ENCODE peak calls at places on chromosome X, in four cellular contexts. K, D, P and Q are unnamed samples.

GRCh38 chrX:109393859-109394258 is 88.0 kb downstream of the GUCY2F start:
- DNase-seq in K (peak), D (no peak), P (no peak), Q (no peak)

GRCh38 chrX:50747471-50747900 is 66.5 kb downstream of the SHROOM4 start:
- DNase-seq in K (peak), D (no peak), P (peak), Q (peak)

GRCh38 chrX:136731207-136731782 is 49.4 kb downstream of the ARHGEF6 start:
- DNase-seq in K (no peak), D (no peak), P (peak), Q (no peak)

GRCh38 chrX:153063315-153063714 is 7.0 kb downstream of the PNMA3 start:
- DNase-seq in K (no peak), D (no peak), P (peak), Q (no peak)

GRCh38 chrX:75649829-75650228 is 127.0 kb upstream of the ZDHHC15 start:
- DNase-seq in K (no peak), D (no peak), P (no peak), Q (no peak)

GRCh38 chrX:138191998-138192397 is 519.5 kb downstream of the FGF13 start:
- DNase-seq in K (peak), D (no peak), P (peak), Q (peak)

GRCh38 chrX:74613350-74614192 is 853 bp downstream of the RLIM start:
- DNase-seq in K (no peak), D (no peak), P (peak), Q (peak)

GRCh38 chrX:119655125-119655524 is 37.8 kb downstream of the SEPTIN6 start:
- DNase-seq in K (no peak), D (peak), P (peak), Q (no peak)

GRCh38 chrX:111328858-111329257 is 58.6 kb upstream of the CAPN6 start:
- DNase-seq in K (no peak), D (no peak), P (no peak), Q (no peak)

GRCh38 chrX:47556045-47556623 is 4.9 kb upstream of the ARAF start:
- DNase-seq in K (peak), D (peak), P (peak), Q (peak)

GRCh38 chrX:111349934-111350333 is 62.1 kb downstream of the DCX start:
- DNase-seq in K (no peak), D (no peak), P (no peak), Q (no peak)

GRCh38 chrX:153061732-153062131 is 5.5 kb downstream of the PNMA3 start:
- DNase-seq in K (no peak), D (no peak), P (peak), Q (no peak)

GRCh38 chrX:114774691-114775090 is 190.8 kb downstream of the HTR2C start:
- DNase-seq in K (peak), D (no peak), P (peak), Q (peak)

GRCh38 chrX:100673397-100673953 is 29.5 kb downstream of the SRPX2 start:
- DNase-seq in K (no peak), D (no peak), P (peak), Q (no peak)

GRCh38 chrX:41759817-41760216 is 35.8 kb downstream of the GPR82 start:
- DNase-seq in K (no peak), D (no peak), P (peak), Q (no peak)

GRCh38 chrX:44143061-44143602 is 169.9 kb upstream of the NDP start:
- DNase-seq in K (no peak), D (no peak), P (no peak), Q (no peak)

GRCh38 chrX:79100791-79101484 is 43.5 kb upstream of the GPR174 start:
- DNase-seq in K (no peak), D (no peak), P (no peak), Q (no peak)

GRCh38 chrX:130975947-130976346 is 72.9 kb upstream of the ENOX2 start:
- DNase-seq in K (peak), D (peak), P (peak), Q (peak)

GRCh38 chrX:100643943-100644587 is at the start of gene SRPX2:
- DNase-seq in K (no peak), D (no peak), P (peak), Q (peak)

GRCh38 chrX:149074429-149074828 is 430.7 kb downstream of the IDS start:
- DNase-seq in K (no peak), D (no peak), P (peak), Q (no peak)

GRCh38 chrX:23784487-23785301 is 1.7 kb downstream of the SAT1 start:
- DNase-seq in K (no peak), D (no peak), P (peak), Q (no peak)

GRCh38 chrX:1448793-1449580 is 3.7 kb downstream of the ASMTL start:
- DNase-seq in K (no peak), D (no peak), P (no peak), Q (no peak)

GRCh38 chrX:122945328-122945727 is 238.8 kb upstream of the GRIA3 start:
- DNase-seq in K (no peak), D (no peak), P (no peak), Q (no peak)

GRCh38 chrX:92231391-92231790 is 452.2 kb downstream of the PCDH11X start:
- DNase-seq in K (no peak), D (no peak), P (no peak), Q (no peak)

GRCh38 chrX:2325076-2325784 is 175.5 kb downstream of the DHRSX start:
- DNase-seq in K (no peak), D (peak), P (peak), Q (no peak)

GRCh38 chrX:75076429-75076828 is 79.7 kb downstream of the ABCB7 start:
- DNase-seq in K (no peak), D (no peak), P (no peak), Q (no peak)

GRCh38 chrX:40012800-40013682 is 84.7 kb downstream of the BCOR start:
- DNase-seq in K (peak), D (no peak), P (peak), Q (peak)

GRCh38 chrX:101206471-101206870 is 13.1 kb upstream of the DRP2 start:
- DNase-seq in K (no peak), D (no peak), P (peak), Q (no peak)

GRCh38 chrX:5650904-5651303 is 577.8 kb downstream of the NLGN4X start:
- DNase-seq in K (no peak), D (no peak), P (no peak), Q (no peak)

GRCh38 chrX:119887721-119888425 is 7.8 kb upstream of the AKAP14 start:
- DNase-seq in K (peak), D (peak), P (peak), Q (peak)

GRCh38 chrX:69424910-69425309 is 79.2 kb upstream of the NALF2 start:
- DNase-seq in K (no peak), D (no peak), P (no peak), Q (no peak)

GRCh38 chrX:19342331-19342906 is 1.3 kb upstream of the PDHA1 start:
- DNase-seq in K (no peak), D (no peak), P (peak), Q (no peak)

GRCh38 chrX:480861-481417 is 94.2 kb upstream of the PPP2R3B start:
- DNase-seq in K (no peak), D (no peak), P (no peak), Q (no peak)

GRCh38 chrX:43176686-43177085 is 398.7 kb upstream of the PPP1R2C start:
- DNase-seq in K (no peak), D (no peak), P (no peak), Q (no peak)

GRCh38 chrX:41695464-41695863 is 6.7 kb downstream of the GPR34 start:
- DNase-seq in K (no peak), D (no peak), P (no peak), Q (no peak)

GRCh38 chrX:19513383-19513782 is 1.9 kb downstream of the MAP3K15 start:
- DNase-seq in K (peak), D (no peak), P (no peak), Q (no peak)

GRCh38 chrX:120823554-120823953 is 52.1 kb downstream of the CT47B1 start:
- DNase-seq in K (no peak), D (no peak), P (no peak), Q (no peak)

GRCh38 chrX:153463031-153463430 is 7.3 kb downstream of the HAUS7 start:
- DNase-seq in K (no peak), D (no peak), P (no peak), Q (no peak)

GRCh38 chrX:10173331-10173900 is 16.6 kb downstream of the CLCN4 start:
- DNase-seq in K (peak), D (no peak), P (peak), Q (peak)

GRCh38 chrX:15947648-15948317 is 93.2 kb upstream of the AP1S2 start:
- DNase-seq in K (peak), D (no peak), P (peak), Q (peak)

GRCh38 chrX:15946783-15947550 is 92.4 kb upstream of the AP1S2 start:
- DNase-seq in K (no peak), D (no peak), P (peak), Q (peak)

GRCh38 chrX:15952212-15952611 is 97.6 kb upstream of the AP1S2 start:
- DNase-seq in K (no peak), D (no peak), P (no peak), Q (no peak)

GRCh38 chrX:15943393-15943792 is 88.8 kb upstream of the AP1S2 start:
- DNase-seq in K (no peak), D (no peak), P (no peak), Q (no peak)

DNA sequence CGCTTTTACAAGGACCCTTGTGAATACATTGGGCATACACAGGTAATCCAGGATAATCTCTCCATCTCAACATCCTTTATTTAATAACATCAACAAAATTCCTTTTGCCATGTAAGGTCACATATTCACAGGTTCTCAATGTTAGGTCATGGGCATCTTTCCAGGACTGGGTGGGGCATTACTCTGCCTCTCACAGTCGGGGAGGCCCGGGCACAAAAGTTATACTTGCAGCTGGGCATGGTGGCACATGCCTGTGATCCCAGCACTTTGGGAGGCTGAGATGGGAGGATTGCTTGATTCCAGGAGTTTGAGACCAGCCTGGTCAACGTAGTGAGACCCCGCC is 93.7 kb upstream of the AP1S2 start:
- DNase-seq in K (no peak), D (no peak), P (no peak), Q (no peak)
- TF ChIP-seq CTCF in K (no peak), D (no peak), P (no peak), Q (no peak)

GRCh38 chrX:112734250-112734649 is 54.5 kb upstream of the LHFPL1 start:
- DNase-seq in K (no peak), D (no peak), P (peak), Q (no peak)

GRCh38 chrX:112735147-112735546 is 55.4 kb upstream of the LHFPL1 start:
- DNase-seq in K (no peak), D (no peak), P (no peak), Q (no peak)

GRCh38 chrX:112736310-112736709 is 56.6 kb upstream of the LHFPL1 start:
- DNase-seq in K (no peak), D (no peak), P (no peak), Q (no peak)

GRCh38 chrX:112731793-112732192 is 52.1 kb upstream of the LHFPL1 start:
- DNase-seq in K (no peak), D (no peak), P (peak), Q (no peak)
- TF ChIP-seq CTCF in K (no peak), D (no peak), P (no peak), Q (no peak)

GRCh38 chrX:31293409-31293808 is 221.6 kb upstream of the FTHL17 start:
- DNase-seq in K (no peak), D (no peak), P (no peak), Q (peak)
- TF ChIP-seq CTCF in K (no peak), D (no peak), P (no peak), Q (no peak)

DNA sequence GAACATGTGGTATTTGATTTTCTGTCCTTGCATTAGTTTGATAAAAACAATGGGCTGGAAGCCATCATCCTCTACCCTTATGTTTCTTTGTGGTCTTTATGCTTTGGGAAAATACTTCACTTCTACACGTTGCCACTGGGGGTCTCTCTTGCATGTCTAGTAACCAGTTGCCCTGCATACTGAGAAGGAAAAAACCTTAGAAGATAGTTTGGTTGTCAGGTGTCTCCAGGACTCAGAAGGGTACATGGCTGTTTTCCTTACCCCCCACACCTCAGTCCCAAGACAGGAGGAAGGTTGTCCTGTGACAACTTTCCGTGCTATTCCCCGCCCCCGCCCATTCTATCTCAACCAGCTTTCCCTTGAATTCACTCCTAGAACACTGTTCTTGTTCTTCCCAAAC is 62.1 kb upstream of the LANCL3 start:
- DNase-seq in K (no peak), D (no peak), P (peak), Q (peak)
- TF ChIP-seq CTCF in K (no peak), D (no peak), P (peak), Q (no peak)

DNA sequence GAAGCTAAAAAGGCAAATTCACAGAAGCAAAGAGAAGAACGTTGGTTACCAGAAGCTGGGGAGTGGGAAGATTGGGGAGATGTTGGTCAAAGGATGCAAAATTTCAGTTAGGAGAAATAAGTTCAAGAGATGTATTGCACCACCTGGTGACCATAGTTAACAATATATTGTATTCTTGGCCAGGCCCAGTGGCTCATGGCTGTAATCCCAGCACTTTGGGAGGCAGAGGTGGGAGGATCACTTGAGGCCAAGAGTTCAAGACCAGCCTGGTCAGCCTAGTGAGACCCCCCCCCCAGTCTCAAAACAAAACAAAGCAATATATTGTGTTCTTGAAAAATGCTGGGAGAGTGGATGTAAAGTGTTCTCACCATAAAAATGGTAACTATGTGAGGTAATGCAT is 67.9 kb downstream of the TAB3 start:
- DNase-seq in K (no peak), D (no peak), P (no peak), Q (no peak)
- TF ChIP-seq CTCF in K (no peak), D (no peak), P (no peak), Q (no peak)

DNA sequence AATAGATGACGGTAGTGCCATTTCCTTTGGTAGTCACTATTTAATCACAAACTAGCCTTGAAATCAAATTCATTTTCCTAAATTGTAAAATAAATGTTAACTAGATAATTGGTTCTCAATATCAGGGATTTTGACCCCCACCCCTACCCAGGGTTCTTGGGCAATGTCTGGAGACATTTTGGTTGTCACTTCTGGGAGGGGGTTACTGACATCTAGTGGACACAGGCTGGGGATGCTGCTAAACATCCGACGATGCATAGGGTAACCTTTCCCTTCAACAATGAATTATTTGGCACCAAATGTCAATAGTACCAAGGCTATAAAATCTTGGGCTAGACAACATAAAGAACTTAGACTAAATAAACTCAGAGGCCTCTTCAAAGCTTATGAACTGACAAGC is 285.8 kb upstream of the TRPC5 start:
- DNase-seq in K (peak), D (no peak), P (no peak), Q (no peak)
- TF ChIP-seq CTCF in K (no peak), D (no peak), P (no peak), Q (no peak)

DNA sequence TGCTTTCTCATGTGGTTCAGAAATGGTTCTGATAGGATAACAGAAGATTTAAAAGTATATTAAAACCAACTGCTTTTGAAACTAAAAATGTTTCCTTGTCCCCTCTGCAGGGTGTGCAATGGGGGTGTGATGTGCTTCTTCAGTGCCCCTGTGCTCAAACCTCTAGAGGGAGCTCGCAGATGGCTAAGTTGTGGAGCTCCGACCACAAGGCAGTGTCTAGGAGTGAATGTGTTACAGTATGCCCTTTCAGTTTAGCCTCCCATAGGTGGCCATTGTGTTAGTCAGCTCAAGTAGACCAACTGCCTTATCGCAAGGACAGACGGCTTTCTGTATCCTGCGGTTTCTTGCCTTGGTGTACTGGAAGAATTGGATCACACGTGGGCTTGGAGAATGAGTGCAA is 130.5 kb downstream of the TENT5D start:
- DNase-seq in K (peak), D (no peak), P (no peak), Q (peak)
- TF ChIP-seq CTCF in K (no peak), D (no peak), P (no peak), Q (no peak)